ENCODE peak calls at places on chromosomes 4 and X, in six cellular contexts. T is AG09319; M is H9; C is RWPE1; K is CD4-positive, alpha-beta T cell; B is GM23338. Z is an unnamed sample.

GRCh38 chrX:110282922-110283321 is 35.0 kb downstream of the AMMECR1 start:
- DNase-seq in B (no peak), T (no peak), C (no peak), K (no peak), M (no peak), Z (no peak)

GRCh38 chrX:31366076-31366475 is 294.2 kb upstream of the FTHL17 start:
- DNase-seq in B (no peak), K (no peak), M (no peak), C (no peak), T (no peak), Z (no peak)

GRCh38 chr4:19844436-19844835 is 407.3 kb upstream of the SLIT2 start:
- DNase-seq in M (no peak), B (no peak), K (no peak), C (no peak), T (no peak), Z (no peak)

GRCh38 chrX:79089897-79090584 is 54.4 kb upstream of the GPR174 start:
- DNase-seq in B (no peak), M (no peak), T (no peak), K (no peak), C (no peak), Z (no peak)

GRCh38 chrX:44462851-44463250 is 79.8 kb downstream of the FUNDC1 start:
- DNase-seq in C (no peak), K (no peak), B (peak; percentile 1), M (no peak), T (no peak), Z (no peak)

GRCh38 chr4:118221193-118221800 is 131.5 kb downstream of the PRSS12 start:
- DNase-seq in T (no peak), B (no peak), M (no peak), C (no peak), K (no peak), Z (no peak)

GRCh38 chrX:72045552-72046277 is 86.0 kb downstream of the RTL5 start:
- DNase-seq in C (peak; percentile 29), M (peak; percentile 78), B (peak; percentile 82), K (no peak), T (no peak), Z (no peak)

GRCh38 chr4:13947921-13948320 is 320.4 kb upstream of the BOD1L1 start:
- DNase-seq in K (no peak), T (no peak), B (no peak), C (no peak), M (no peak), Z (no peak)

GRCh38 chr4:47349323-47349722 is 114.2 kb downstream of the COMMD8 start:
- DNase-seq in M (no peak), T (no peak), C (no peak), B (no peak), K (no peak), Z (no peak)

GRCh38 chrX:153557618-153558017 is 40.2 kb downstream of the ATP2B3 start:
- DNase-seq in T (no peak), M (no peak), C (no peak), K (no peak), B (no peak), Z (no peak)
- TF ChIP-seq CTCF in T (no peak), M (no peak), C (no peak), K (no peak), B (no peak), Z (no peak)

DNA sequence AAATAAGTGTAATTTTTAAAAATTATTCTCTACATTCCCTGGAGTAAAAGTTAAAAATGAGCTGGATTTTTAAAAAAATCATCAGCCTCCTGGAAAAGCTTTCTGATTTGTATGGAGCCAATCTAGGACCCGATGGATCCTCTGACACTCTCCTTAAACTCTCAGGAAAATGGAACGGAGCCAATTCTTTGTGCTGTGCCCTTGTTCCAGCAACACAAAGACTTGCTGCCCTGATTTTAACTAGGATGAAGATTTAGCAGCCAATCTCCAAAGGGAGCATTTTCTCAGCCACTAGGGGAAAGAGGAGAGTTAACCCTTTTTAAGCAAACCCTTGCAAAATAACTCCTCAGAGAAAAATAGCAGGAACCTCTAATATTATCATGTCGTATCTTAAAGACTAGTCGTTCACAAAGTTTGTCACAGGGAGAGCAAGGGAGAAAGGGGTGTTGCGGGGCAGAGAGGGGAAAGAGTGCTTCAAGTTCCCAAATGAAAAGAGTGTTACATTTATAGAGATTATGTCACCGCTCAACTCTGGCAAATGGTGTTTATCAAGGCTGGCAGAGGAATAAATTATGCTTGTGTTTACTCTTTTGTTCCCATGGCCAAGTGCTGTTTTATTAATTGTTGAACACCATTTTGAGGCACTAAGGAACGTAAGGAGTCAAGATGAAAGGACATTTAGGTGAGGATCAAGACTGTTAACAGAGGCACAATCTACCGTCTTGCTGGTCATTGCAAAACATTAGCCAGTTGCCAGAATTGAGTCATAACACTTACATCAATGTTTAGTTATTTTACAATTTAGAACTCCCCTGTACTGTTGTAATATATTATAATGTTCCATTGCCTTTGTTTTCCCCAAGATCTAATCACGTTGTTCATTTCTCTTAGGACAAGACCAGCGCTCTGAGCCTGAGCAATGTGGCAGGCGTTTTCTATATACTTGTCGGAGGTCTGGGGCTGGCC is 250.7 kb downstream of the THOC2 start:
- DNase-seq in K (no peak), B (peak; percentile 35), C (no peak), M (no peak), T (peak; percentile 4), Z (no peak)
- TF ChIP-seq CTCF in K (no peak), B (no peak), C (no peak), M (peak; percentile 28), T (no peak), Z (no peak)

DNA sequence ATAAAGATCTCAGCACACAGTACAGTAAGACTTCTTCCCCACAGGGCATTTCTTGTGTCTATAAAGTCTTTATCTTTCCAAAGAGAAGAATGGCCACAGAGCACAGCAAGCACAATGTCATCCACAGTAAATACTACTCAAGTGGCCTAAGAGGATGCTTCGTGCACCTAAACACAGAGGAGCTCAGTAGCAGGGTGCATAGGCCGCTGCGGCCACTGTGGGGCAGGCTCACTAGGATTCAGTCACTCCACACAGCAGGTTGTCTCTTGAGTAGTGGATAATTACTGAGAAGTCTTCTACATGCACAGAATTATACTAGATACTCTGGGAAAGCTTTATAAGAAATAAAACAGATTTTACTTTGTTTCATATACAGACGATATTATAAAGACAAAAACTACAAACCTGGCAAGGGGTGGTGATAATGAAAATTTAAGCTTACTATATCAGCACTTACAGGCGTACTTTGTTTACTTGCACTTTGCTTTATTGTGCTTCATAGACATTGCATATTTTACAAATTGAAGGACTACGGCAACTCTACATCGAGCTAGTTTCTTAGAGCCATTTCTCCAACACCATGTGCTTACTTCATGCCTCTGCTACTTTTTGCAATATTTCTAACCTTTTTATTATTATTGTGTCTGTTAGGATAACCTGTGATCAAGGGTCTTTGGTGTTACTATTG is 78.5 kb downstream of the PRDM5 start:
- DNase-seq in C (no peak), K (no peak), T (no peak), B (peak; percentile 70), M (peak; percentile 58), Z (no peak)
- TF ChIP-seq CTCF in C (no peak), K (no peak), T (peak; percentile 1), B (peak; percentile 74), M (peak; percentile 73), Z (no peak)

GRCh38 chr4:2879026-2879425 is 35.4 kb downstream of the ADD1 start:
- DNase-seq in C (no peak), B (no peak), T (no peak), K (no peak), M (no peak), Z (no peak)
- TF ChIP-seq CTCF in C (no peak), B (no peak), T (no peak), K (no peak), M (no peak), Z (no peak)

GRCh38 chr4:3207531-3208037 is 41.4 kb upstream of the MSANTD1 start:
- DNase-seq in M (no peak), K (no peak), C (no peak), B (no peak), T (peak; percentile 61), Z (no peak)
- TF ChIP-seq CTCF in M (peak; percentile 26), K (no peak), C (no peak), B (no peak), T (peak; percentile 16), Z (no peak)

DNA sequence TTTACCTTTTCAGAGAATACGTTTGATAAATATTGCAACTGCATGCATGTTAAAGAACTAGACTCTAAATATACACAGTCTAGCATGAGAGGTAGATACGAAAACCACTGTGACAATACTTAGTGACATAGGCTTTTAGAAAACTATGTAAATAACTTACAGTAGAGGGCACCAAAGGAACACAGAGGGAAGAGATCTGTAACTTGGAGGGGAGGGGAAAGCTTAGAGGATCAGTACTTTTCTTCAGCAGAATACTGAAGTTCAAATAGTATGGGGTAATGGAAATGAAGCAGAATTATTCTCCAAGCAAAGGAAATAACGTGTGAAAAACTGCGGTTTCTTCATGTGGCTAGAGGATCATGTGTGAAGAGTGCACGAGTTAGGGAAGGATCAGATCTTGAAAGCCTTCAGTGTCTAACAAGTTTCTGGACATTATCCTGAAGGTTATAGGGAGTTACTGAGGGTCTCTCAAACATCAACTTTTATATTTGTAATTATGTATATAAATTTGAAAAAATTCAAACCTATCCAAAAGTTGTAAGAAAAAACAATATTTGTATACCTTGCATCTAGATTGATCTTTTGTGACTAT is 264.3 kb downstream of the NPFFR2 start:
- DNase-seq in T (peak; percentile 20), K (no peak), C (peak; percentile 31), B (peak; percentile 80), M (no peak), Z (no peak)
- TF ChIP-seq CTCF in T (peak; percentile 70), K (peak; percentile 21), C (peak; percentile 77), B (peak; percentile 75), M (peak; percentile 77), Z (no peak)

DNA sequence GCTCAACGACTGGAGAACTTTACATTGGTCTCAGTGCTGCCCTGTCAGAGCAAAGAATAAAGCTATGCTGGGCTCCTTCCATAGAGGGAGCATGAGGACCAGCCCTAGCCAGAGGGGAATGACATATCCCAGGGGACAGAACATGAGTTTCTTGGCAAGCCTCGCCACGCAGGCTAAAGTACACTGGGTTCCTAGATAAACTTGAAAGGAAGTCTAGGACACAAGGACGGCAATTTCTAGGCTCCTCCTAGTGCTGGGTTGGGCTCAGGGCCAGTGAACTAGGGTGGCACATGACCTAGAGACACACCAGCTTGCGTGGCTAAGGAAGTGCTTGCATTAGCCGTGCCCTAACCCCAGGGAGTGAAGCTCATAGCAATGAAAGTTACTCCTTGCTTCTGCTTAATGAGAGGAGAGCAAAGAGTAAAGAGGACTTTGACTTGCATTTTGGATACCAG is 141.0 kb downstream of the MAB21L2 start:
- DNase-seq in M (peak; percentile 38), K (no peak), C (peak; percentile 12), T (no peak), B (peak; percentile 40), Z (peak; percentile 23)
- TF ChIP-seq CTCF in M (peak; percentile 34), K (no peak), C (no peak), T (no peak), B (peak; percentile 24), Z (no peak)

DNA sequence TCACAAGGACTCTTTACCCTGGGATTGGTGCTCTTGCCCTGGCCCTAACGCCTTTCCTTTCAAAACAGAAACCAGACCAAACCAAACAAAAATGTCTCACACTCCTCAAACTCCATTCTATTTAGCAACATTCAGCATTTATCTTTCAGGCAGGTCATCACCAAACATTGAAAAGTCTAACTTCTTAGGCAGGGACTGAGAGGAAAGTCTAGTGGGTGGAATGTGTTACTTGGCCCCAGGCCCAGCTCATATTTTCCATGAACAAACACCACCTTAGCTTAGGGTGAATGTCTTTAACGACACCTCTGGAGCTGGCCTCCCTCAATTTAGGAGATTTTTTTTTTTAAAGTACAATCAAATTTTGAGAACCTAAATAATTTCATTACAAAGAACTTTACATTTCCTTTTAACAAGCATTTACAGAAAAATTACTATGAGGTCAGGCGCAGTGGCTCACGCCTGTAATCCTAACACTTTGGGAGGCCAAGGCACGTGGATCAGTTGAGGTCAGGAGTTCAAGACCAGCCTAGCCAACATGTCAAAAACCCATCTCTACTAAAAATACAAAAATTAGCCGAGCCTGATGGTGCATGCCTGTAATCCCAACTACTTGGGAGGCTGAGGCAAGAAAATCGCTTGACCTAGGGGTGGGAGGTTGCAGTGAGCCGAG is 10.2 kb upstream of the N4BP2 start:
- DNase-seq in T (no peak), B (no peak), M (no peak), C (no peak), K (no peak), Z (no peak)
- TF ChIP-seq CTCF in T (no peak), B (no peak), M (no peak), C (no peak), K (no peak), Z (no peak)